ENCODE peak calls at places on chromosomes 2 and 18, in four cellular contexts. U, Y, N and M are unnamed samples.
A peak's percentile ranks its signal among the peaks of the same experiment; 100 is the strongest.

GRCh38 chr2:202135111-202135874 is 62.2 kb downstream of the KIAA2012 start:
- DNase-seq in Y (peak; percentile 99), U (no peak), N (no peak), M (no peak)

GRCh38 chr2:64542071-64543005 is 18.2 kb downstream of the AFTPH start:
- DNase-seq in N (no peak), U (no peak), Y (no peak), M (no peak)

GRCh38 chr2:102417946-102418345 is 5.0 kb upstream of the IL18RAP start:
- DNase-seq in N (no peak), Y (no peak), U (no peak), M (no peak)

GRCh38 chr2:27322766-27323591 is at the start of gene MPV17:
- DNase-seq in N (peak; percentile 89), Y (peak; percentile 87), U (peak; percentile 80), M (peak; percentile 80)

GRCh38 chr2:72010647-72011355 is 136.9 kb downstream of the CYP26B1 start:
- DNase-seq in Y (no peak), U (no peak), N (no peak), M (no peak)

GRCh38 chr2:37459095-37459981 is 114.9 kb downstream of the QPCT start:
- DNase-seq in U (no peak), N (no peak), Y (peak; percentile 68), M (no peak)

GRCh38 chr2:190255668-190256067 is 64.0 kb downstream of the HIBCH start:
- DNase-seq in Y (no peak), U (no peak), N (no peak), M (no peak)

GRCh38 chr2:11344956-11345671 is 678 bp upstream of the ROCK2 start:
- DNase-seq in Y (peak; percentile 81), U (no peak), N (no peak), M (peak; percentile 63)

GRCh38 chr2:124018894-124019293 is 6.2 kb upstream of the CNTNAP5 start:
- DNase-seq in Y (no peak), U (no peak), N (no peak), M (no peak)

GRCh38 chr2:3617198-3617890 is 22.4 kb downstream of the COLEC11 start:
- DNase-seq in N (no peak), Y (no peak), U (no peak), M (no peak)

GRCh38 chr18:60740313-60740712 is 367.7 kb upstream of the MC4R start:
- DNase-seq in N (no peak), Y (no peak), U (no peak), M (no peak)

GRCh38 chr2:232489516-232490220 is 2.0 kb upstream of the ECEL1 start:
- DNase-seq in U (no peak), N (peak; percentile 15), Y (no peak), M (no peak)

GRCh38 chr2:146837857-146838256 is 1007.0 kb upstream of the ACVR2A start:
- DNase-seq in Y (no peak), U (no peak), N (no peak), M (no peak)

GRCh38 chr18:50649821-50650220 is 89.9 kb downstream of the MAPK4 start:
- DNase-seq in Y (no peak), U (no peak), N (no peak), M (no peak)

GRCh38 chr2:119208791-119209203 is 14.8 kb upstream of the STEAP3 start:
- DNase-seq in Y (no peak), U (no peak), N (no peak), M (no peak)

GRCh38 chr2:231717281-231718180 is 9.2 kb downstream of the PTMA start:
- DNase-seq in Y (peak; percentile 53), U (no peak), N (no peak), M (no peak)

GRCh38 chr18:24118750-24119577 is 19.9 kb upstream of the CABYR start:
- DNase-seq in U (peak; percentile 69), Y (peak; percentile 50), N (peak; percentile 70), M (peak; percentile 50)

GRCh38 chr2:14982790-14983189 is 350.3 kb downstream of the LRATD1 start:
- DNase-seq in U (no peak), Y (no peak), N (no peak), M (no peak)

GRCh38 chr2:85266424-85267041 is 61.3 kb downstream of the TGOLN2 start:
- DNase-seq in Y (no peak), U (peak; percentile 49), N (peak; percentile 80), M (peak; percentile 34)

GRCh38 chr18:49185636-49186035 is 234.9 kb upstream of the SMAD7 start:
- DNase-seq in U (no peak), N (no peak), Y (no peak), M (no peak)

GRCh38 chr18:31499157-31499524 is 1.2 kb downstream of the DSG2 start:
- DNase-seq in N (no peak), U (no peak), Y (no peak), M (no peak)

GRCh38 chr2:23669413-23670244 is 257.3 kb downstream of the ATAD2B start:
- DNase-seq in U (no peak), Y (no peak), N (no peak), M (no peak)

GRCh38 chr2:217766356-217766755 is 236.4 kb downstream of the TNS1 start:
- DNase-seq in N (no peak), U (no peak), Y (no peak), M (no peak)

GRCh38 chr18:24181806-24182205 is 42.9 kb downstream of the CABYR start:
- DNase-seq in Y (no peak), U (no peak), N (no peak), M (no peak)

GRCh38 chr2:64601785-64602391 is 51.8 kb downstream of the SERTAD2 start:
- DNase-seq in Y (no peak), U (no peak), N (no peak), M (no peak)

GRCh38 chr2:182915369-182916326 is 49.2 kb upstream of the FRZB start:
- DNase-seq in U (no peak), N (no peak), Y (peak; percentile 86), M (no peak)

GRCh38 chr2:57842531-57842930 is 204.1 kb upstream of the VRK2 start:
- DNase-seq in Y (peak; percentile 56), N (no peak), U (no peak), M (no peak)

GRCh38 chr2:150392614-150393013 is 94.9 kb downstream of the RND3 start:
- DNase-seq in U (no peak), Y (no peak), N (no peak), M (no peak)

GRCh38 chr2:236176417-236176816 is 8.2 kb upstream of the GBX2 start:
- DNase-seq in U (no peak), Y (no peak), N (peak; percentile 64), M (no peak)

GRCh38 chr2:11715987-11716652 is 30.3 kb upstream of the LPIN1 start:
- DNase-seq in N (no peak), Y (no peak), U (no peak), M (no peak)

GRCh38 chr2:35116151-35116550 is 1239.4 kb upstream of the CRIM1 start:
- DNase-seq in U (no peak), N (no peak), Y (no peak), M (no peak)

DNA sequence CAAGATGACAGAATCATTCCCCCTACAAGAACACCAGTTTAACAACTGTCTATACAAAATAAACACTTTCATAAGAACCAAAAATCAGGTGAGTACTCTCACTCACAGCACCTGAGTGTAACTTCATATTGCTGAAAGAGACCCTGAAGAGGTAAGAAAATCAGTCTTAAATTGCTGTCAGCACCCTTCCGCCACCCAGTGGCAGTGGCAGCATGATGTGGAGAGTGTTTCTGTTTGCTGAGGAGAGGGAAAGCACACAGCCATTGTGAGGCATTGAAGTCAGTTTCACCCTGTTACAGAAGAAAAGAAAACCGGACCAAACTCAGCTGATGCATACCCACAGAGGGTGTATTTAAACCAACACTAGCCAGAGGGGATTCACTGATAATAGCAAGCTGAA is 1240.8 kb upstream of the CRIM1 start:
- DNase-seq in U (no peak), Y (no peak), N (peak; percentile 38), M (no peak)
- TF ChIP-seq CTCF in U (no peak), Y (no peak), N (no peak), M (peak; percentile 58)

GRCh38 chr2:70766357-70767093 is 1.5 kb downstream of the ADD2 start:
- DNase-seq in U (no peak), Y (no peak), N (no peak), M (no peak)

GRCh38 chr2:70768585-70769085 is 635 bp upstream of the ADD2 start:
- DNase-seq in Y (no peak), N (no peak), U (no peak), M (no peak)

GRCh38 chr2:70769450-70769849 is 1.4 kb upstream of the ADD2 start:
- DNase-seq in U (no peak), Y (no peak), N (no peak), M (no peak)

GRCh38 chr2:70767094-70767698 is 804 bp downstream of the ADD2 start:
- DNase-seq in U (no peak), Y (no peak), N (peak; percentile 87), M (peak; percentile 22)

DNA sequence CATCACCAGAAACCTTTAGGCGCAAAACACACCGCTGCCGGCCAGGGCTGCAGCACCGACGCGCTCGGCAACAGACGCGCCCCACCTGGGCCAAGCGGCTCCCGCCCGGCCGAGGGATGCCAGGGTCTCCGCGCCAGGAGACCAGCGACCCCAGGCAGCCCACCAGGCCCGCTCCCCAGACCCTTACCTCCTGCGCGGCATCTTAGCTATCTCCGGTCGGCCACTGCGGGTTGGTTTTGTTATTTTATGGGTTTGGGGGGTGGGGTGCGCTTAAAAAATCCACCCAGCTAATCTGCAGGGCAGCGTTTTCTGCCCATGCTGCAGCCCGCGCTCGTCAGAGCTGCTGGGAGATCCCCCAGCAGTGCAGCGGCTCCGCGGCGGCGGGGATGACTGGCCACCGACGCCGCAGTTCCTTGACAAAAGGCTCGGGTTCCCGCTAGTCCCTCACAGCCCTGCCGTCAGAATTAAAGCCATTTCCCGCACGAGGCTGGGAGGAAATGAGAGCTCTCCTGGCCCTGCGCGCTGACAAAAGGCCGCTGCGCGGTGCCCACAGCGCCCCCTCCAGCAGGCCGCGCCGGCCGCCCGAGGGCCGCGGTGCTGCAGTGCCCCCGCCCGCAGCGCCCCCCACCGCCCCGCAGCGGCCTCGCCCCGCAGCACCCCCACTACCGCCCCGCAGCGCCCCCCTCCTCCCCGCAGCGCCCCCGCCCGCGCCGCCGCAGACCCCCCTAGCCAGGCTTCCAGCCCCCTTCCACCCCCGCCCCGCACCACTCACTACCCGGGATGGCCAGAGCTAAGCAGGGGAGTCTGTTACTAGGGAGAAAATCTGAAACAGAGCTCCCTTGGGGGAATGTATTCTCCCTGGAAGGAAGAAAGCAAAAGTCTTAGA is at the start of gene ADD2:
- DNase-seq in U (peak; percentile 8), N (peak; percentile 82), Y (no peak), M (peak; percentile 30)
- TF ChIP-seq CTCF in U (no peak), N (peak; percentile 45), Y (no peak), M (peak; percentile 58)

DNA sequence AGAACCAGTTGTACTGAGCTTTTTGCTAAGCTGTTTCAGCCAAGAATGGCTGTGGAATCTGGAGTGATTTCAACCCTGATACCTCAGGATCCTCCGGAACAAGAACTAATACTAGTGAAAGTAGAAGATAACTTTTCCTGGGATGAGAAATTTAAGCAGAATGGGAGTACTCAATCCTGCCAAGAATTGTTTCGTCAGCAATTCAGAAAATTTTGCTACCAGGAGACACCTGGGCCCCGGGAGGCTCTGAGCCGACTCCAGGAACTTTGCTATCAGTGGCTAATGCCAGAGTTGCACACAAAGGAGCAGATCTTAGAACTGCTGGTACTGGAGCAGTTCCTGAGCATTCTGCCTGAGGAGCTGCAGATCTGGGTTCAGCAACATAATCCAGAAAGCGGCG is 1.6 kb downstream of the ZNF397 start:
- DNase-seq in Y (no peak), N (no peak), U (no peak), M (no peak)
- TF ChIP-seq CTCF in Y (no peak), N (no peak), U (no peak), M (no peak)

GRCh38 chr18:35085450-35086032 is 44.3 kb downstream of the MAPRE2 start:
- DNase-seq in U (no peak), Y (no peak), N (no peak), M (no peak)
- TF ChIP-seq CTCF in U (no peak), Y (no peak), N (no peak), M (no peak)

GRCh38 chr2:230219419-230220331 is at the start of gene SP110:
- DNase-seq in N (no peak), Y (peak; percentile 92), U (peak; percentile 75), M (peak; percentile 14)
- TF ChIP-seq CTCF in N (no peak), Y (no peak), U (no peak), M (no peak)